ENCODE peak calls at places on chromosomes 7 and 10, in nine cellular contexts. T is Karpas-422, J is H9, I is A549, R is A673, E is Peyer's patch, B is colonic mucosa, G is heart left ventricle, F is GM23338. H is an unnamed sample.

GRCh38 chr10:119541459-119542356 is 811 bp downstream of the RGS10 start:
- DNase-seq in F (peak), E (no peak), T (peak), G (peak), R (no peak), I (no peak), B (no peak), J (no peak), H (no peak)

GRCh38 chr10:127417686-127418415 is 131.3 kb upstream of the NPS start:
- DNase-seq in E (no peak), G (no peak), R (no peak), B (no peak), J (no peak), F (no peak), I (no peak), T (no peak), H (no peak)

GRCh38 chr7:49789736-49790135 is 16.3 kb downstream of the VWC2 start:
- DNase-seq in T (no peak), R (no peak), B (no peak), E (no peak), G (no peak), F (no peak), I (no peak), J (no peak), H (no peak)

GRCh38 chr7:30470783-30471182 is 7.8 kb downstream of the NOD1 start:
- DNase-seq in B (peak), F (no peak), E (no peak), I (no peak), T (no peak), J (no peak), R (no peak), G (peak), H (peak)

GRCh38 chr10:86053675-86054074 is 312.9 kb downstream of the GRID1 start:
- DNase-seq in J (no peak), B (no peak), F (no peak), I (no peak), G (no peak), E (no peak), T (no peak), R (no peak), H (peak)

GRCh38 chr7:100127866-100128601 is 1.3 kb downstream of the MBLAC1 start:
- DNase-seq in R (peak), G (no peak), F (peak), T (no peak), I (no peak), B (peak), E (peak), J (peak), H (no peak)

GRCh38 chr7:55280031-55280454 is 85.1 kb upstream of the LANCL2 start:
- DNase-seq in R (peak), G (peak), J (peak), F (peak), B (peak), T (peak), I (peak), E (no peak), H (no peak)

GRCh38 chr7:49645296-49645695 is 128.1 kb upstream of the VWC2 start:
- DNase-seq in J (no peak), G (no peak), B (no peak), F (no peak), T (no peak), I (no peak), R (no peak), E (no peak), H (no peak)

GRCh38 chr7:55439627-55440026 is 74.5 kb downstream of the LANCL2 start:
- DNase-seq in B (no peak), R (no peak), G (no peak), J (no peak), T (no peak), F (no peak), E (no peak), I (no peak), H (peak)

GRCh38 chr7:55360486-55360885 is 4.7 kb upstream of the LANCL2 start:
- DNase-seq in R (no peak), B (no peak), E (no peak), T (no peak), J (no peak), F (no peak), G (no peak), I (no peak), H (no peak)

GRCh38 chr7:106346678-106347217 is 62.0 kb upstream of the NAMPT start:
- DNase-seq in I (peak), E (no peak), G (no peak), F (no peak), T (no peak), R (peak), B (no peak), J (no peak), H (no peak)

GRCh38 chr10:91238191-91238590 is 17.7 kb downstream of the PCGF5 start:
- DNase-seq in G (no peak), I (no peak), R (no peak), B (no peak), E (no peak), J (peak), T (no peak), F (peak), H (no peak)

GRCh38 chr7:43037531-43037930 is 74.9 kb upstream of the HECW1 start:
- DNase-seq in F (no peak), T (no peak), I (no peak), R (no peak), E (no peak), J (no peak), G (no peak), B (no peak), H (no peak)

GRCh38 chr10:82737556-82737955 is 862.6 kb downstream of the NRG3 start:
- DNase-seq in E (no peak), I (no peak), G (no peak), F (peak), B (no peak), J (peak), R (no peak), T (no peak), H (no peak)

GRCh38 chr10:104332243-104333036 is 5.8 kb downstream of the ITPRIP start:
- DNase-seq in J (no peak), I (no peak), B (no peak), F (no peak), G (no peak), T (no peak), E (no peak), R (no peak), H (no peak)

GRCh38 chr7:85285502-85285901 is 98.6 kb upstream of the SEMA3D start:
- DNase-seq in R (no peak), B (no peak), G (no peak), J (no peak), E (no peak), T (no peak), I (no peak), F (no peak), H (no peak)

GRCh38 chr10:91194497-91195179 is 25.8 kb upstream of the PCGF5 start:
- DNase-seq in R (no peak), G (no peak), I (no peak), T (no peak), E (no peak), B (no peak), J (no peak), F (no peak), H (no peak)

GRCh38 chr10:12844796-12845524 is 156.6 kb downstream of the CCDC3 start:
- DNase-seq in F (no peak), J (no peak), B (peak), G (no peak), I (peak), R (peak), T (no peak), E (no peak), H (no peak)

GRCh38 chr7:116216956-116217570 is 6.7 kb downstream of the TES start:
- DNase-seq in F (no peak), J (no peak), T (no peak), E (no peak), I (no peak), G (no peak), R (no peak), B (no peak), H (no peak)

GRCh38 chr10:112373912-112374338 is at the start of gene ACSL5:
- DNase-seq in T (no peak), I (no peak), R (no peak), G (no peak), B (peak), J (peak), F (no peak), E (no peak), H (peak)

GRCh38 chr7:5526190-5527037 is 102.8 kb upstream of the TNRC18 start:
- DNase-seq in G (peak), E (peak), I (no peak), B (peak), T (peak), F (peak), R (no peak), J (peak), H (no peak)

GRCh38 chr7:32042900-32043299 is 27.3 kb downstream of the PDE1C start:
- DNase-seq in G (no peak), J (no peak), F (no peak), E (no peak), T (no peak), R (no peak), B (no peak), I (no peak), H (no peak)
- H3K27ac ChIP-seq in G (no peak), J (no peak), F (no peak), E (no peak), T (no peak), R (no peak), B (no peak), I (peak), H (no peak)

DNA sequence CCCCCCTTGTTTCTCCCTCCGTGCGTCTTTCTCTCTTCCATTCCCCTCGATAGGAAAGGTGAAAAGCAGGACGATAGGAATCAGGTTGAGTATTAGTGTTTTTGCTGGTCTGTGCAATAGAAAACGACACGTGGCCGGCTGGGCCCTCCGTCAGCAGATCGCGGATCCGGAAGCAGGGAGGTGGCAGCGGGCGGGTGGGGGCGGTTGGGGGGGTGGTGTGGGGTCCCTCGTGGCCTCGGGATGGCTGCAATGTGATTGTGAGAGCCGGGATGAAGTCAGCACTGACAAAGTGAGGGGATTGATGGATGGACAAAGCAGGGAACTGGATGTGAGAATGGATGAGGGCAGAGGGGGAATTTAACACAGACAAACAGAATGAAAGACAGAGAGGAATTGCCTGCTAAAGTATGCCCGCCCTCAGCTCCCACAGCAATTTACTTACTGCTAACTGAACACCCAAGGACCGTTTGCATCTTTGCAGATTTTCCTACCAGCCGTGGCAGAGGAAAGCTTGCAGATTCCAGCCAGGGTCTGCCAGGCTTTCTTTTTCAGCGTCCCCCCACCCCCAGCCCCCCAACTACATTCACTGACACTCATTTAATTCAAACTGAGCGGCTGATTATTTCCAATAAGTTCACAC is 280.9 kb downstream of the LRMDA start:
- DNase-seq in I (no peak), G (peak), J (no peak), B (no peak), E (no peak), R (no peak), T (no peak), F (peak), H (no peak)
- H3K27ac ChIP-seq in I (no peak), G (no peak), J (no peak), B (no peak), E (no peak), R (no peak), T (no peak), F (no peak), H (no peak)

GRCh38 chr10:102675151-102675886 is 31.0 kb downstream of the TRIM8 start:
- DNase-seq in G (no peak), T (no peak), F (no peak), I (no peak), J (peak), B (no peak), R (no peak), E (no peak), H (no peak)

GRCh38 chr10:102676916-102677315 is 32.6 kb downstream of the TRIM8 start:
- DNase-seq in G (no peak), R (no peak), J (no peak), I (no peak), T (no peak), E (no peak), F (no peak), B (no peak), H (no peak)

GRCh38 chr10:102674566-102674965 is 30.3 kb downstream of the TRIM8 start:
- DNase-seq in T (no peak), F (no peak), J (no peak), G (no peak), R (no peak), I (no peak), B (no peak), E (no peak), H (no peak)

GRCh38 chr10:102677736-102678354 is 33.6 kb downstream of the TRIM8 start:
- DNase-seq in T (no peak), G (no peak), J (no peak), R (no peak), B (no peak), I (no peak), E (no peak), F (no peak), H (no peak)

GRCh38 chr10:102675887-102676616 is 31.8 kb downstream of the TRIM8 start:
- DNase-seq in J (no peak), E (no peak), T (no peak), I (no peak), B (no peak), R (no peak), F (no peak), G (peak), H (no peak)
- H3K27ac ChIP-seq in J (no peak), E (peak), T (no peak), I (no peak), B (peak), R (no peak), F (peak), G (peak), H (peak)

DNA sequence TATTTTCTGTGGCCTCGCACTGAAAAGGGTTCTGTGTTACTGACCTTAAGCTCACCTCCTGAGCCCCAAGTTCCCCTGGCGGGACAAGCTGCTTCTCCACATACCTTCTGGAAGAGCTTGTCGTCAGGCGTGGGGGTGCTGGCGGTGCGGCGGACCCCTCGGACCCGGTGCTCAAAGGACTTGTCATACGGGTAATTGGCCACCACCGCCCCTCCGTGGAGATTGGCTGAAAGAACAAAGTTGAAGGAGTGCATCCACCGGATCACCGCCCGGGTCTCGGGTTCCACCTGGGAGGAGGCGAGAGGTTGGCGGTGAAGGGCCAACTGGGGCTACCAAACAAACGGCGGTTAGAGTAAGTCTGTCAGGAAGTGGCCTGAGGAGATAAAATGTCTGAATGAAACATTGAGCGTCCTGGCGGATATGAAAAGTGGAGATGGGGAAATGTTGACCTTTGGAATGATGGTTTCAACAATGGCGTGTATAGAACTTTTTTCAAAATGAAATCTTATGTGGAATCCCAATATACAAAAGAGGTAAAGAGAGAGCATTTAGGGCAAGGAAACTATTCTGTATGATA is 16.5 kb downstream of the CPN1 start:
- DNase-seq in F (peak), J (peak), B (no peak), T (no peak), R (no peak), I (no peak), E (no peak), G (no peak), H (no peak)
- H3K27ac ChIP-seq in F (no peak), J (no peak), B (no peak), T (no peak), R (no peak), I (no peak), E (no peak), G (no peak), H (no peak)

DNA sequence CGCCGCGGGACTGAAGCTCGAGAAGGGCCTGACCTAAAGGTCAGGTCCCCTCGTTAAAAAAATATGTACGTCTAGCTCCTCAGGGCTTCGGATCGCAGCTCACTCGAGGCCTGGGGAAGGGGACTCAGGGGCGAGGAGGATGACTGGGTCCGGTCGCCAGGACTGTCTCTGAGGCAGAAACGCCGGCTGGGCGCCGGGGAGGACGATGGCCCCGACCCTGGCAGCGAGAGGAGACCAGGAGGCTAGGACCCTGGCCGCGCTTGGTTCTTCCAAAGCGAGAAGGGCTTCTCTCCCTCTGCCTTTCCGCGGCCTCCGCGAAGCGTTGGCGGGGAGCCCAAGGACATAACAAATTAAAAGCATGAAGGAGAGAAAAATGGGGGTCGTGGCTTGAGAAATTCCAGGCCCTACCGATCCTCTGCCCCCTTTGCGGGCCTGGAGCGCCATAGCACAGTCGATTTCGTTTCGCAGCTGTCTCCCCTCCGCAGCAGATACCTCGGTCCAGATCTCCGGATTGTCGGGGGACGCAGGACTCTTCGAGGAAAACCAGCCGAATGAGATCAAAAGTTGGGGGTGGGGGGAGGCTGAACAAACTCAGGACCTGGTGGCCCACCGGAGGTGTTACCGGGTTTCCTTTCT is 3.1 kb downstream of the NKX2-3 start:
- DNase-seq in J (peak), T (no peak), E (no peak), R (no peak), I (no peak), B (no peak), G (no peak), F (peak), H (no peak)
- H3K27ac ChIP-seq in J (no peak), T (no peak), E (peak), R (no peak), I (peak), B (peak), G (no peak), F (no peak), H (no peak)

DNA sequence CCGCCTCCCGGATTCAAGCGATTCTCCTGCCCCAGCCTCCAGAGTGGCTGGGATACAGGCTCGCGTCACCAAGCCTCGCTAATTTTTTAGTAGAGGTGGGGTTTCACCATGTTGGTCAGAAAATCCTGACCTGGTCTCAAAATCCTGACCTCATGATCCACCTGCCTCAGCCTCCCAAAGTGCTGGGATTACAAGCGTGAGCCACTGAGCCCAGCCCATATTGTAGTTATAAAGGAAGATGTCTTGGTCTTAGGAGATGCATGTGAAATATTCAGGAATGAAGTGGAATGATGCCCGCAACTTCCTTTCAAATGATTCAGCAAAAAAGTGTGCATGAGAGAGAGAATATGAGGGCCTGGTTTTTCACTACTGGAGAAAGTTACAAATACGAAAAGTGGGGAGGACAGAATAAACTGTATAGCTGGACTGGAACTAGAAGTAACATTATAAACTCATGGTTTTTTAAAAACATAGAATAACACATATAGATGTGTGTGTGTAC is 15.9 kb downstream of the TMEM209 start:
- DNase-seq in I (no peak), B (no peak), E (no peak), G (no peak), R (no peak), T (no peak), F (no peak), J (no peak), H (no peak)
- H3K27ac ChIP-seq in I (no peak), B (no peak), E (no peak), G (no peak), R (no peak), T (no peak), F (no peak), J (no peak), H (no peak)

DNA sequence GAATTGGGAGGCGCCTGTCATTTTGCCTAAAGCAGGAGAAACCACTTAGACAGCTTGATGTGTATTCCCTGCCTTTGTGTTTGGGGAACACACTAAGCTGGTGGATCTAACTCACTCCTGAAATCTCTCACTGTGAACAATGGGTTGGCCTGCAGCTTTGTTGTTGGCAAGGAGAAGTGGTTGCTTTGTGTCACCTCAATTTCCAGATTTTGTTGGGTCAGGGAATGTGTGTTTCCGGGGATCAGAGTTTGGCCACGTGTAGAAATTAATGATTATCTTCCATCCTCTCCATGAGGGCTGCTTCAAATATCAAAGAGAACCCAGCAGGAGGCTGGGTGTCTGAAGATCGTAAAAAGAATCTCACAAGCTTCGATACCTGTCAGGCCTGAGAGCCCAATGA is 27.8 kb downstream of the A1CF start:
- DNase-seq in T (no peak), J (no peak), I (no peak), R (no peak), B (no peak), E (no peak), F (peak), G (no peak), H (no peak)
- H3K27ac ChIP-seq in T (no peak), J (no peak), I (no peak), R (no peak), B (no peak), E (no peak), F (no peak), G (no peak), H (no peak)